ENCODE peak calls at places on chromosomes 1 and 21, in seven cellular contexts. One of them, this sample, is unnamed.
A peak's percentile ranks its signal among the peaks of the same experiment; 100 is the strongest.

GRCh38 chr1:201807958-201808632 is 20.9 kb upstream of the IPO9 start:
- DNase-seq in ovary: no peak
- DNase-seq in sigmoid colon: no peak
- DNase-seq in tibial nerve: no peak
- DNase-seq in adrenal gland: no peak
- DNase-seq in A549: no peak
- DNase-seq in uterus: no peak
- DNase-seq in this sample: peak; percentile 72

GRCh38 chr1:219442575-219442974 is 170.3 kb downstream of the ZC3H11B start:
- DNase-seq in ovary: no peak
- DNase-seq in sigmoid colon: no peak
- DNase-seq in tibial nerve: no peak
- DNase-seq in adrenal gland: peak; percentile 67
- DNase-seq in A549: no peak
- DNase-seq in uterus: no peak
- DNase-seq in this sample: no peak

GRCh38 chr21:39251326-39251725 is 62.1 kb downstream of the BRWD1 start:
- DNase-seq in ovary: no peak
- DNase-seq in sigmoid colon: no peak
- DNase-seq in tibial nerve: no peak
- DNase-seq in adrenal gland: no peak
- DNase-seq in A549: no peak
- DNase-seq in uterus: no peak
- DNase-seq in this sample: no peak

GRCh38 chr1:229855999-229856650 is 210.9 kb upstream of the GALNT2 start:
- DNase-seq in ovary: peak; percentile 50
- DNase-seq in sigmoid colon: no peak
- DNase-seq in tibial nerve: no peak
- DNase-seq in adrenal gland: no peak
- DNase-seq in A549: no peak
- DNase-seq in uterus: no peak
- DNase-seq in this sample: no peak

GRCh38 chr1:154404511-154404931 is 622 bp upstream of the IL6R start:
- DNase-seq in ovary: no peak
- DNase-seq in sigmoid colon: peak; percentile 69
- DNase-seq in tibial nerve: no peak
- DNase-seq in adrenal gland: no peak
- DNase-seq in A549: no peak
- DNase-seq in uterus: no peak
- DNase-seq in this sample: no peak

GRCh38 chr1:32091591-32091990 is 16.3 kb upstream of the KPNA6 start:
- DNase-seq in ovary: no peak
- DNase-seq in sigmoid colon: no peak
- DNase-seq in tibial nerve: no peak
- DNase-seq in adrenal gland: no peak
- DNase-seq in A549: no peak
- DNase-seq in uterus: no peak
- DNase-seq in this sample: no peak

GRCh38 chr1:184075040-184076029 is 23.8 kb downstream of the TSEN15 start:
- DNase-seq in ovary: no peak
- DNase-seq in sigmoid colon: peak; percentile 82
- DNase-seq in tibial nerve: no peak
- DNase-seq in adrenal gland: peak; percentile 33
- DNase-seq in A549: peak; percentile 48
- DNase-seq in uterus: peak; percentile 28
- DNase-seq in this sample: no peak

GRCh38 chr1:24952413-24952841 is 22.4 kb upstream of the RUNX3 start:
- DNase-seq in ovary: no peak
- DNase-seq in sigmoid colon: no peak
- DNase-seq in tibial nerve: no peak
- DNase-seq in adrenal gland: no peak
- DNase-seq in A549: no peak
- DNase-seq in uterus: no peak
- DNase-seq in this sample: no peak

DNA sequence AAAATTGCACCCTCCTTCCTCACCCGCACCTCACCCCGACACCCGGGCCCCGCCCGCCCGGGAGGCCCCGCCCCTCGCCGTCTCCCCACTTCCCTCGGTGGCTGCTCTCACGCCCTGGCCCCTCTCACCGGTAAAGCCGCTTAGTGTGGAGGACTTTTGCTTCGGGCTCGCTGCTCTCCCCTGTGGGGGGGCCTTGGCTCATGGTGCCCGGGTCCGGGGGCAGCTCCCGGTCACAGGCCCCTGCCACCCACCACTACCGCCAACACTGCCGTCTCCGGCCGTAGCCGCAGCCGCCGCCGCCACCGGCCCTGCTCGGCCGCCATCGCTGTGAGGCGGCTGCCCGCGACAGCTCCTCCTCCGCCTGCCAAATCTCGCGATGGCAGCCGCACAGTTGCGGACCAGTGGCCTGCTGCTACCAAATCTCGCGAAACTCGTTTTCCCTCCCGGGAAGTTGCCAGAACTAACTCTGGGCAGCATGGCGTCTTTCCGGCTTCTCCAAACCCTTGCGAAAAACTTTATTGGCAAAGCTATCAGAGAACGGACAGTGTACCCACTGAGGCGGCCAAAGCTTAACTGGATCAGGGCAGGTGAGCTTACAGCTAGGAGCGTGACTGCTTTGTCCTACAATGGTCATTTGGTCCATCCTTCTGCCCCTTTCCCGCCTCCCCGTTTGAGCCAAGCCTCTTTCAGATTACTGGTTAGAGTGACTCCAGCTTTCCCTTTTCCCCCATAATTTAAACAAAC is at the start of gene SMG5:
- DNase-seq in ovary: peak; percentile 98
- DNase-seq in sigmoid colon: peak; percentile 99
- DNase-seq in tibial nerve: peak; percentile 91
- DNase-seq in adrenal gland: peak; percentile 98
- DNase-seq in A549: peak; percentile 98
- DNase-seq in uterus: peak; percentile 97
- DNase-seq in this sample: peak; percentile 98
- TF ChIP-seq POLR2A in ovary: peak; percentile 68
- TF ChIP-seq POLR2A in sigmoid colon: peak; percentile 61
- TF ChIP-seq POLR2A in tibial nerve: peak; percentile 59
- TF ChIP-seq POLR2A in adrenal gland: peak; percentile 90
- TF ChIP-seq POLR2A in A549: peak; percentile 93
- TF ChIP-seq POLR2A in uterus: peak; percentile 88
- TF ChIP-seq POLR2A in this sample: peak; percentile 91

DNA sequence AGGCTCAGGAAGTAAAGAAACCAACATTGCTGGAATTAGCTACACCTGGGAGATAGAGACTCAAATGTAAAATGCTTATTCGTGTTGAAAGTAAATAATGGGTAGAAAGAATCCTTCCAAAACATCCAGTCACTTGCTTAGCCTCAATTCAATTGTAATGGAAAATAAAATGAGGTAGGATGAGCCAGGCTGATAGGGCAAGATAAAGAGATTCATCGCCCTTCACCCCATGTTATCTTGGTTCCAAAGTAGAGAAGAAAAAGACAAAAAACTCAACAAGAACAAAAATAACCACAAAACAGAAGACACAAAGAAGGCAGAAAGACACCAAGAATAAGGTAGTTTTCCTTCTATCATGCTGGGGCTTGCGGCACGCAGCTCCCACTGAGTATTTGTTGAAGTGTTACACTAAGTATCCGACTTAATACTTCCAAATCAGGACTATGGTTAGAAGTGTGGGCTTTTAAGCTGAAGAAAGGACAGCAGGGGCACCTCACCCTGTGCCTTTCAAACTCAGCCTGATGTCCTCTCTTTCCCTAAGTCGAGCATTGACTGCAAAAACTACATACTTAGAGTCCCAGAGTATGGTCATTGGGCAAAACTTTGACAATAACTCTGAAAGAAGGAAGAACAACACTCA is 202.1 kb downstream of the VAV3 start:
- DNase-seq in ovary: no peak
- DNase-seq in sigmoid colon: no peak
- DNase-seq in tibial nerve: no peak
- DNase-seq in adrenal gland: no peak
- DNase-seq in A549: no peak
- DNase-seq in uterus: no peak
- DNase-seq in this sample: no peak
- TF ChIP-seq CTCF in ovary: no peak
- TF ChIP-seq CTCF in sigmoid colon: no peak
- TF ChIP-seq CTCF in tibial nerve: no peak
- TF ChIP-seq CTCF in adrenal gland: no peak
- TF ChIP-seq CTCF in A549: no peak
- TF ChIP-seq CTCF in uterus: no peak
- TF ChIP-seq CTCF in this sample: no peak

GRCh38 chr21:17725339-17725738 is 93.8 kb downstream of the C21orf91 start:
- DNase-seq in ovary: no peak
- DNase-seq in sigmoid colon: no peak
- DNase-seq in tibial nerve: no peak
- DNase-seq in adrenal gland: no peak
- DNase-seq in A549: no peak
- DNase-seq in uterus: no peak
- DNase-seq in this sample: no peak
- TF ChIP-seq POLR2A in ovary: no peak
- TF ChIP-seq POLR2A in sigmoid colon: no peak
- TF ChIP-seq POLR2A in tibial nerve: no peak
- TF ChIP-seq POLR2A in adrenal gland: no peak
- TF ChIP-seq POLR2A in A549: no peak
- TF ChIP-seq POLR2A in uterus: no peak
- TF ChIP-seq POLR2A in this sample: no peak

GRCh38 chr1:43868741-43869067 is 64.9 kb upstream of the ARTN start:
- DNase-seq in ovary: peak; percentile 46
- DNase-seq in sigmoid colon: no peak
- DNase-seq in tibial nerve: no peak
- DNase-seq in adrenal gland: peak; percentile 43
- DNase-seq in A549: no peak
- DNase-seq in uterus: peak; percentile 35
- DNase-seq in this sample: peak; percentile 70
- TF ChIP-seq CTCF in ovary: no peak
- TF ChIP-seq CTCF in sigmoid colon: no peak
- TF ChIP-seq CTCF in tibial nerve: no peak
- TF ChIP-seq CTCF in adrenal gland: no peak
- TF ChIP-seq CTCF in A549: no peak
- TF ChIP-seq CTCF in uterus: no peak
- TF ChIP-seq CTCF in this sample: no peak

DNA sequence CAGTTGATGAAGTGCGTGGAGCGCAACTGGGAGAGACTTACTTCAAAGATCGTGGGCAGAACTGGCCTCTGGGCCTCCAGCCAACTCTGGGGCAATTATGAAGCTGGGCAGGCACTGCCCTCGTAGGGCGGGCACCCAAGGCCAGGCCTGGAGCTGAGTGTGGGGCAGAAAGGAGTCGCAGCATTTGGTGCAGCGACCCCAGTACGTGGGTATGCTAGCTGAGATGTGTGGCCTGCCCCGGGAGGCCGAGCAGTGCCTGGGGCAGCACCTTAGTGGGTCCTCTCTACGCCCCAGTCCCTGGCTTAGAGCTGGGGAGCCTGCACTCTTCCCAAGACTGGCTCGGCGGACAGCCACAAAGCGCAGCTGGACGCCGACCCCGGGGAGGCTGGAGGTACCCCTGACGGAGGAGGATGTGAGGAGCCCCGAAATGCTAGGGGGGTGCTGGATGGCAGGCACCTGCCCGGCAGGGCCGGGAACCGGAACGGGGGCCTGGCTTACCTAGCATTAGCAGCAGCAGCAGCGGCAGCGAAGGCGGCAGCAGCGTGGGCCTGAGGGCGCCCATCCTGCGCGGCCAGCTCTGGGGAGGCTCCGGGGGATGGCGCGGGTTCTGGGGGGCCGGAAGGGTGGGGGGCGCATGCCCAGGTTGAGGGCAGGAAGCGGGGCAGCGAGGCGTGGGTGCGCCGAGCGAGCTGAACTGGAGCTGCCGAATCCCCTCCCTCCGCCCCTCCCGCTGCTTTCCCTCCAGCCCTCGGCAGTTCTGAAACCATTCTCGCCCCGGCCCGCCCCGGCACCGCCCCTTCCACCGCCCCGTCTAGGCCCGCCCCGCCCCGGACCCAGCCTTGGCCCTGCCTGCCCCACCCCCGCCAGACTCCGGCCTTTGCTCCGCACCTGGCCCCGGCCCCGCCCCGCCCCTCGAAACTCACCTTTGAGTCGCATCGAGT is at the start of gene IGSF8:
- DNase-seq in ovary: peak; percentile 94
- DNase-seq in sigmoid colon: peak; percentile 96
- DNase-seq in tibial nerve: peak; percentile 86
- DNase-seq in adrenal gland: peak; percentile 89
- DNase-seq in A549: peak; percentile 82
- DNase-seq in uterus: peak; percentile 90
- DNase-seq in this sample: peak; percentile 93
- TF ChIP-seq POLR2A in ovary: peak; percentile 13
- TF ChIP-seq POLR2A in sigmoid colon: peak; percentile 37
- TF ChIP-seq POLR2A in tibial nerve: no peak
- TF ChIP-seq POLR2A in adrenal gland: no peak
- TF ChIP-seq POLR2A in A549: no peak
- TF ChIP-seq POLR2A in uterus: peak; percentile 56
- TF ChIP-seq POLR2A in this sample: no peak

GRCh38 chr1:7421471-7422075 is 349.5 kb upstream of the VAMP3 start:
- DNase-seq in ovary: peak; percentile 6
- DNase-seq in sigmoid colon: peak; percentile 55
- DNase-seq in tibial nerve: no peak
- DNase-seq in adrenal gland: no peak
- DNase-seq in A549: no peak
- DNase-seq in uterus: peak; percentile 1
- DNase-seq in this sample: no peak
- TF ChIP-seq CTCF in ovary: no peak
- TF ChIP-seq CTCF in sigmoid colon: no peak
- TF ChIP-seq CTCF in tibial nerve: no peak
- TF ChIP-seq CTCF in adrenal gland: no peak
- TF ChIP-seq CTCF in A549: no peak
- TF ChIP-seq CTCF in uterus: no peak
- TF ChIP-seq CTCF in this sample: no peak

This sample was measured in heart left ventricle.